ENCODE peak calls at places on chromosomes 2 and 18, in nine cellular contexts. T, V, Q, L, B, A, I, R and C are unnamed samples.

GRCh38 chr2:133485868-133486267 is 82.4 kb downstream of the NCKAP5 start:
- DNase-seq in B (no peak), R (no peak), A (peak; percentile 15), L (no peak), I (no peak), V (no peak), Q (no peak), T (no peak), C (no peak)

GRCh38 chr2:26086155-26086634 is 52.3 kb downstream of the RAB10 start:
- DNase-seq in Q (peak; percentile 27), B (no peak), R (no peak), T (peak; percentile 97), V (no peak), A (no peak), L (peak; percentile 96), I (no peak), C (no peak)

GRCh38 chr18:46732801-46733200 is 24.1 kb downstream of the ST8SIA5 start:
- DNase-seq in T (no peak), B (no peak), Q (no peak), V (no peak), R (no peak), I (no peak), L (no peak), A (no peak), C (no peak)

GRCh38 chr2:234528410-234529150 is 31.7 kb upstream of the ARL4C start:
- DNase-seq in T (peak; percentile 9), A (no peak), L (no peak), R (no peak), I (no peak), B (no peak), V (no peak), Q (no peak), C (no peak)

GRCh38 chr2:230068658-230069080 is at the start of gene SLC16A14:
- DNase-seq in T (peak; percentile 84), A (no peak), L (peak; percentile 53), B (peak; percentile 21), Q (peak; percentile 65), I (peak; percentile 7), R (peak; percentile 54), V (peak; percentile 72), C (no peak)

GRCh38 chr2:66494708-66495107 is 59.8 kb downstream of the MEIS1 start:
- DNase-seq in I (no peak), A (peak; percentile 16), R (peak; percentile 80), L (peak; percentile 89), B (no peak), Q (peak; percentile 91), V (peak; percentile 77), T (peak; percentile 88), C (peak; percentile 46)

GRCh38 chr2:217868911-217869334 is 133.9 kb downstream of the TNS1 start:
- DNase-seq in I (no peak), Q (peak; percentile 64), V (peak; percentile 83), R (no peak), B (no peak), T (peak; percentile 37), L (peak; percentile 64), A (no peak), C (no peak)

GRCh38 chr2:207676827-207677354 is 34.5 kb upstream of the CCNYL1 start:
- DNase-seq in B (no peak), V (peak; percentile 42), I (peak; percentile 40), T (peak; percentile 80), Q (peak; percentile 92), A (peak; percentile 26), L (peak; percentile 90), R (no peak), C (no peak)

GRCh38 chr2:12719400-12720104 is 2.8 kb downstream of the TRIB2 start:
- DNase-seq in B (no peak), V (no peak), A (no peak), T (peak; percentile 63), L (peak; percentile 62), Q (peak; percentile 81), R (peak; percentile 15), I (no peak), C (no peak)

GRCh38 chr2:6896930-6897759 is 19.6 kb downstream of the RSAD2 start:
- DNase-seq in B (no peak), A (peak; percentile 41), R (no peak), L (peak; percentile 22), Q (peak; percentile 65), T (peak; percentile 72), V (peak; percentile 31), I (no peak), C (no peak)

GRCh38 chr2:240142256-240142775 is 1.9 kb upstream of the OTOS start:
- DNase-seq in I (no peak), V (no peak), Q (no peak), A (no peak), T (no peak), B (no peak), L (no peak), R (no peak), C (peak; percentile 39)

GRCh38 chr2:61354486-61355197 is 116.2 kb downstream of the USP34 start:
- DNase-seq in T (no peak), L (no peak), I (no peak), V (no peak), Q (peak; percentile 18), A (no peak), B (no peak), R (no peak), C (no peak)

DNA sequence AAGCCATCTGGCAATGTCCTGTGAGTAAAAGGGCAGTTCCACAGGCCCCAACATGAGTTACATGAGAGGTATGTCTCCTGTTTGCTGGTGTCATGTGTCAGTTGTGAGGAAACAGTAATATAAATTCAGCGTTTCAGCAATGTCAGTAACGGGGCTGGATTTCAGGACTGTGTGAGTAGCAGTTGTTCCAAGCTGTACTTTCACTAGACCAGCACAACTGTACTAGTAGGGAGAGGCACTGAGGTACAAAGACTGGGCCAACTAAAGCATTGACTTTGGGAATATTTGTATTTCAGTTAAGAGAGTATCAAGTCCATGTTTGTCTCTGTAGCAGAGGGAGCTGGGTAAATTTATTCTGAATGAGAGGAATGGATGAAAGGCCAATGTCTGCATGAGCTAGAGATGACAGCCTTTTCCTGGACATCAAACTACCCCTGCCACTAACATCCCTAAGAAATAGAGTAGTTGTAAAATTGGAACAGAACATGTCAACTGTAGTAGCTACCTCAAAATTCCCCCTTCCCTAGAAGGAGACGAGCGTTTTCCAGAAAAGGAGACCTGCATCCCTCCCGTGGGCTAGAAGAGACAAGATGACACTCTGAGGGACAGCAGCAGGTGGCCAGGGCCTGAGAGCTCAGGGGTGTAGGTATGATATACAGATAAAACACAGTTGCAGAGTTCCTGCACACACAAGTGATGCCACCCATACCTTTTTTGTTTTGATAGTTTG is 24.4 kb downstream of the EIF4E2 start:
- DNase-seq in I (no peak), R (no peak), L (no peak), V (no peak), T (peak; percentile 29), B (no peak), Q (no peak), A (peak; percentile 90), C (peak; percentile 88)
- H3K27ac ChIP-seq in I (no peak overlapping the region), R (no peak overlapping the region), L (no peak overlapping the region), V (no peak overlapping the region), T (peak overlapping the region; percentile 25), B (no peak overlapping the region), Q (no peak overlapping the region), A (peak overlapping the region; percentile 82), C (peak overlapping the region; percentile 92)

DNA sequence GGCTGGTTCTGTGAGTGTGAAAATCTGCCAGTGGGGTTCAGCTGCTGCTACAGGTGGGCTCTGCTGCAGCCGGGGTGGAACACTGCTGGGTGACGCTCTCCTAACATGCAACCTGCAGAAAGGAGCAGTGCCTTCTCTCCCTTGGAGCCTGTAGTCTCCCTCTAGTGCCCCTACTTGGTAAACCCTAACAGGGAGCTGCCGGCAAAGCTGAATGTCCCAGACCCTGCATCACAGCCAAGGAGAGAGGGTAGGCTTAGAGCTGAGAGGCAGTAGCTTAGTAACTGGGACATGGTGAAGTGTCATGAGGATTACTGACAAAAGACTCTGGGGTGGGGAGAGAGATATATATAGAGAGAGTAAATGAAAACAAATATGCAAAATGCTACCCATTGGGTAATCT is 9.8 kb downstream of the NCAPH start:
- DNase-seq in L (no peak), A (peak; percentile 30), Q (no peak), R (no peak), V (no peak), T (no peak), I (no peak), B (no peak), C (no peak)
- TF ChIP-seq CTCF in L (peak; percentile 4), A (peak; percentile 35), Q (peak; percentile 26), R (no peak), V (no peak), T (peak; percentile 40), I (no peak), B (peak; percentile 17), C (peak; percentile 13)

DNA sequence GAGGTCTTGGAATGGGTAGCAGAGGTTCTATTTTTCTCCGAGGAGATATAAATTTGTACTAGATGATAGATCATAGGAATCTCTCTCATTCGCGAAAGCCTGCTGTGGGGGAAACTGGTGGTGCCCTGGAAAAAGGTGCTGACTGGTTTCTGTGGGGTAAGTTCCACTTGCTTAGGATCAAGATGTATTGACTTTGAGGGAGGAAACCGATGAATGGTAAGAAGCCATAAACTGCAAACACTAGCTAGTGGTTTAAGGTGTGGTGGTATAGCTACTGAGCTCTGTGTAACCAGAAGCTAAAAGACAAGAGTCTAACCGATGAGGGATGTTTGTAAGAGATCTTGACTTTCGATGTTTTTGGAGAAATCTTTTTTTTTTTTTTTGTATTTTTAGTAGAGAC is 808 bp downstream of the AGPS start:
- DNase-seq in R (no peak), L (no peak), I (no peak), V (no peak), B (no peak), Q (no peak), T (peak; percentile 62), A (no peak), C (no peak)
- H3K27ac ChIP-seq in R (peak overlapping the region; percentile 33), L (peak overlapping the region; percentile 55), I (peak overlapping the region; percentile 96), V (no peak overlapping the region), B (peak overlapping the region; percentile 19), Q (no peak overlapping the region), T (peak overlapping the region; percentile 66), A (peak overlapping the region; percentile 86), C (peak overlapping the region; percentile 86)

DNA sequence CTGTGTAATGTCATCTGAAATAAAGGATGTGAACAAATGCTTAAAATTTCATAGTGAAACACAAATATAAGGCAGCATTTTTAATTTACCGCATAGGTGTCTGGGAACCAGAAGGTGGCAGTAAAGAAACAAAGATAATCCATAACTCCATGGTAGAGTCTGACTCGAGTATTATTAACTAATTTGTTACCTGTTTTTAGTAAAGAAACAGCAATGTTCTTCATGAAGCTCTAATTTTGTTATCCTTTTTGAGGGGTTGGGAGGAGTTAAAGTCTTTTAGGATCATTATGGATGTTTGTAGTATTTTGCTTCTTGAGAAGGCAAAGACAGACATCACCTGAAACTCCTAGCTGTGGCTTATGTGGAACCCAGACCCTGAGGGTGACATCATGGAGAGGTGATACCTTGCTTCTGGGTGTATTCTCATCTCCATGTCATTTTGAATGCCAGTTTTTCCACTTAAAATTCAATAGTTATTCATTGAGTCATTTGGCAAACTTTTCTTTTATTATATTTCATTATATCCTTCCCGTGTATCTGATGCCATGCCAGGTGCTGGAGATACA is 286.2 kb upstream of the EPAS1 start:
- DNase-seq in V (no peak), I (peak; percentile 72), Q (peak; percentile 75), B (no peak), A (peak; percentile 47), T (peak; percentile 72), L (no peak), R (no peak), C (no peak)
- TF ChIP-seq CTCF in V (peak; percentile 63), I (peak; percentile 96), Q (peak; percentile 67), B (peak; percentile 77), A (peak; percentile 73), T (peak; percentile 94), L (peak; percentile 82), R (peak; percentile 60), C (peak; percentile 65)

DNA sequence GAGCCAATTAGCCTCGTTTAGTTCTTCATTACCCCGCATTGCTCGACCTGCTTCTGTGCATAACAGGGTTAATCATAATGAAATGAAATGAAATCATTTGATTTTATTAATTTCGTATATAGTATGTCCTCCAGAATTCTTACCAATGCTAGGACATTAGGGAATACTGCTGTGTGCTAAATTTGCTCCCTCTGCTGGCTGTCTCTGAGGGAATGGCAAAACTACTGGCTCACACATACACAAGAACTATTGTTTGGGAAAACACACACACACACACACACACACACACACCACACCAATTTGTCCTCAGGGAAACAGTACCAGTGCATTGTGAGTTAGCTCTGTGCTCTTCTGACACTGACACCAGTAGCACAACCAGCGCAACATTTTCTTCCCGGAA is 273.3 kb upstream of the TCF4 start:
- DNase-seq in I (no peak), Q (peak; percentile 70), L (peak; percentile 49), R (no peak), V (peak; percentile 14), A (no peak), B (no peak), T (peak; percentile 69), C (no peak)
- H3K27ac ChIP-seq in I (no peak overlapping the region), Q (no peak overlapping the region), L (no peak overlapping the region), R (no peak overlapping the region), V (no peak overlapping the region), A (no peak overlapping the region), B (no peak overlapping the region), T (no peak overlapping the region), C (no peak overlapping the region)